ENCODE peak calls at places on chromosomes 11 and 22, in five cellular contexts. Y, O, R, K and T are unnamed samples.

GRCh38 chr11:44840526-44840925 is 110.2 kb downstream of the TP53I11 start:
- DNase-seq in K (no peak), R (peak), Y (no peak), O (no peak), T (no peak)

GRCh38 chr11:44708523-44709280 is 18.1 kb upstream of the TSPAN18 start:
- DNase-seq in Y (no peak), R (no peak), K (no peak), O (no peak), T (no peak)

GRCh38 chr11:125256471-125257010 is 92.0 kb downstream of the PKNOX2 start:
- DNase-seq in K (no peak), O (no peak), R (no peak), Y (no peak), T (no peak)

GRCh38 chr22:17576475-17576874 is 13.2 kb downstream of the SLC25A18 start:
- DNase-seq in O (no peak), R (no peak), K (no peak), Y (peak), T (peak)

GRCh38 chr11:4072668-4073285 is 21.8 kb upstream of the RRM1 start:
- DNase-seq in O (no peak), K (peak), Y (peak), R (peak), T (peak)

GRCh38 chr22:22397292-22397870 is 111.2 kb downstream of the ZNF280B start:
- DNase-seq in O (no peak), Y (no peak), K (no peak), R (peak), T (no peak)

GRCh38 chr11:2693271-2693833 is 6.4 kb downstream of the KCNQ1OT1 start:
- DNase-seq in R (no peak), Y (no peak), K (no peak), O (no peak), T (no peak)

GRCh38 chr11:77726524-77726923 is 88.9 kb upstream of the CLNS1A start:
- DNase-seq in R (peak), O (no peak), K (no peak), Y (no peak), T (no peak)

GRCh38 chr22:50208939-50209892 is 8.4 kb downstream of the SELENOO start:
- DNase-seq in O (no peak), Y (no peak), R (peak), K (no peak), T (no peak)

GRCh38 chr11:16157327-16157726 is 199.0 kb downstream of the SOX6 start:
- DNase-seq in R (no peak), O (no peak), K (no peak), Y (no peak), T (no peak)

GRCh38 chr11:115301029-115301428 is 203.2 kb downstream of the CADM1 start:
- DNase-seq in R (no peak), O (no peak), K (no peak), Y (no peak), T (no peak)